ENCODE peak calls at places on chromosome 2, in ten cellular contexts. N is H1, F is IMR-90, J is lower leg skin, U is HCT116, D is A549, Z is tibial nerve, R is testis, E is heart left ventricle, O is ovary. K is an unnamed sample.

GRCh38 chr2:64915510-64915900 is 73.7 kb upstream of the SLC1A4 start:
- DNase-seq in N (no peak), F (no peak), J (no peak), U (no peak), D (no peak), Z (no peak), R (no peak), E (no peak), O (no peak), K (no peak)

GRCh38 chr2:8389373-8390108 is 292.3 kb upstream of the ID2 start:
- DNase-seq in N (no peak), F (peak; percentile 51), J (no peak), U (no peak), D (no peak), Z (no peak), R (no peak), E (no peak), O (no peak), K (no peak)

GRCh38 chr2:73295751-73296400 is 2.5 kb upstream of the EGR4 start:
- DNase-seq in N (no peak), F (no peak), J (peak; percentile 46), U (no peak), D (no peak), Z (no peak), R (peak; percentile 37), E (no peak), O (no peak), K (no peak)

GRCh38 chr2:240319855-240320560 is 115.5 kb upstream of the GPC1 start:
- DNase-seq in N (peak; percentile 23), F (peak; percentile 97), J (peak; percentile 80), U (peak; percentile 23), D (no peak), Z (no peak), R (peak; percentile 50), E (peak; percentile 68), O (peak; percentile 45), K (no peak)

GRCh38 chr2:62133320-62133823 is 62.5 kb upstream of the B3GNT2 start:
- DNase-seq in N (no peak), F (no peak), J (no peak), U (no peak), D (no peak), Z (no peak), R (no peak), E (no peak), O (no peak), K (no peak)

GRCh38 chr2:66696374-66696773 is 261.4 kb downstream of the MEIS1 start:
- DNase-seq in N (no peak), F (no peak), J (no peak), U (no peak), D (no peak), Z (no peak), R (no peak), E (no peak), O (no peak), K (no peak)

GRCh38 chr2:229780856-229781773 is 66.8 kb upstream of the DNER start:
- DNase-seq in N (no peak), F (peak; percentile 77), J (no peak), U (peak; percentile 12), D (peak; percentile 24), Z (no peak), R (no peak), E (no peak), O (no peak), K (no peak)

GRCh38 chr2:135561925-135562324 is 30.6 kb downstream of the R3HDM1 start:
- DNase-seq in N (no peak), F (no peak), J (no peak), U (no peak), D (no peak), Z (no peak), R (no peak), E (no peak), O (no peak), K (no peak)

GRCh38 chr2:101883860-101884259 is 107.9 kb upstream of the IL1R2 start:
- DNase-seq in N (no peak), F (peak; percentile 59), J (no peak), U (peak; percentile 8), D (peak; percentile 31), Z (no peak), R (no peak), E (no peak), O (no peak), K (no peak)

GRCh38 chr2:169107645-169108044 is 38.3 kb downstream of the DHRS9 start:
- DNase-seq in N (no peak), F (no peak), J (no peak), U (no peak), D (no peak), Z (no peak), R (no peak), E (no peak), O (no peak), K (peak; percentile 67)

GRCh38 chr2:149597050-149598013 is 9.8 kb upstream of the MMADHC start:
- DNase-seq in N (peak; percentile 31), F (peak; percentile 94), J (no peak), U (peak; percentile 54), D (peak; percentile 35), Z (no peak), R (peak; percentile 43), E (no peak), O (peak; percentile 19), K (no peak)

GRCh38 chr2:239711911-239712570 is 311.2 kb upstream of the HDAC4 start:
- DNase-seq in N (no peak), F (no peak), J (peak; percentile 76), U (no peak), D (no peak), Z (no peak), R (no peak), E (no peak), O (no peak), K (peak; percentile 32)

GRCh38 chr2:120525056-120526046 is 179.4 kb downstream of the INHBB start:
- DNase-seq in N (no peak), F (no peak), J (no peak), U (no peak), D (no peak), Z (no peak), R (no peak), E (peak; percentile 58), O (no peak), K (no peak)

GRCh38 chr2:186903183-186903582 is 54.2 kb upstream of the ZSWIM2 start:
- DNase-seq in N (no peak), F (no peak), J (no peak), U (no peak), D (no peak), Z (no peak), R (no peak), E (no peak), O (no peak), K (no peak)
- H3K4me3 ChIP-seq in N (no peak overlapping the region), F (no peak overlapping the region), J (no peak overlapping the region), U (no peak overlapping the region), D (no peak overlapping the region), Z (no peak overlapping the region), R (no peak overlapping the region), E (no peak overlapping the region), O (no peak overlapping the region), K (no peak overlapping the region)

GRCh38 chr2:40955635-40956034 is 503.7 kb upstream of the SLC8A1 start:
- DNase-seq in N (no peak), F (no peak), J (no peak), U (no peak), D (no peak), Z (no peak), R (no peak), E (no peak), O (no peak), K (no peak)

GRCh38 chr2:40955042-40955441 is 503.2 kb upstream of the SLC8A1 start:
- DNase-seq in N (no peak), F (no peak), J (no peak), U (no peak), D (no peak), Z (no peak), R (no peak), E (no peak), O (no peak), K (no peak)

GRCh38 chr2:40953341-40953740 is 501.5 kb upstream of the SLC8A1 start:
- DNase-seq in N (no peak), F (no peak), J (no peak), U (no peak), D (no peak), Z (no peak), R (no peak), E (no peak), O (no peak), K (no peak)

GRCh38 chr2:40962026-40962425 is 510.1 kb upstream of the SLC8A1 start:
- DNase-seq in N (no peak), F (no peak), J (no peak), U (no peak), D (no peak), Z (no peak), R (no peak), E (no peak), O (no peak), K (no peak)

GRCh38 chr2:40957508-40957907 is 505.6 kb upstream of the SLC8A1 start:
- DNase-seq in N (no peak), F (peak; percentile 6), J (no peak), U (no peak), D (no peak), Z (no peak), R (no peak), E (no peak), O (no peak), K (no peak)
- TF ChIP-seq POLR2A in N (no peak), F (no peak), J (no peak), U (no peak), D (no peak), Z (no peak), R (no peak), E (no peak), O (no peak), K (no peak)

DNA sequence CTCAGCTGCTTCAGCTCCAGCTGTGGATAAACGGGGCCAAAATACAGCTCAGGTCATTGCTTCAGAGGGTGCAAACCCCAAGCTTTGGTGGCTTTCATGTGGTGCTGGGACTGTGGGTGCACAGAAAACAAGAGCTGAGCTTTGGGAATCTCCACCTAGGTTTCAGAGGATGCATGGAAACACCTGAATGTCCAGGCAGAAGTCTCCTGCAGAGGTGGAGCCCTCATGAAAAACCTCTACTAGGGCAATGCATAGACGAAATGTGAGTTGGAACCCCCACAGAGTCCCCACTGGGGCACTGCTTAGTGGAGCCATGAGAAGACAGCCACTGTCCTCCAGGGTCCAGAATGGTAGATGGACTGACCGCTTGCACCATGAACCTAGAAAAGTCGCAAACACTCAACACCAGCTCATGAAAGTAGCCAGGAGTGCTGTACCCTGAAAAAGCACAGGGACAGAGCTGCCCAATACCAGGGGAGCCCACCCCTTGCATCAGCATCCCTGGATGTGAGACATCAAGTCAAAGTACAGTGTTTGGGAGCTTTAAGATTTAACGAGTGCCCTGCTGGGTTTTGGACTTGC is 147.9 kb upstream of the SOX11 start:
- DNase-seq in N (no peak), F (no peak), J (no peak), U (no peak), D (no peak), Z (no peak), R (no peak), E (no peak), O (no peak), K (no peak)
- TF ChIP-seq CTCF in N (no peak), F (no peak), J (no peak), U (no peak), D (no peak), Z (no peak), R (no peak), E (no peak), O (no peak), K (no peak)

GRCh38 chr2:176126929-176127768 is 2.4 kb upstream of the HOXD8 start:
- DNase-seq in N (no peak), F (peak; percentile 58), J (peak; percentile 95), U (no peak), D (no peak), Z (peak; percentile 71), R (peak; percentile 91), E (no peak), O (peak; percentile 80), K (peak; percentile 64)
- H3K4me3 ChIP-seq in N (no peak overlapping the region), F (no peak overlapping the region), J (no peak overlapping the region), U (peak overlapping the region; percentile 9), D (no peak overlapping the region), Z (no peak overlapping the region), R (no peak overlapping the region), E (no peak overlapping the region), O (peak overlapping the region; percentile 10), K (no peak overlapping the region)